ENCODE peak calls at places on chromosomes 7 and 10, in nine cellular contexts. A is left ventricle myocardium superior; Q is fibroblast of pulmonary artery; S is activated naive CD4-positive, alpha-beta T cell; V is AG08396; Y is pons; P is PC-3; H is NCI-H1092 treated with DMSO at 0.1 percent for 48 hours; T is neural crest cell. L is an unnamed sample.

GRCh38 chr10:71696635-71697326 is 22.8 kb downstream of the C10orf105 start:
- DNase-seq in H (peak), Q (peak), A (peak), P (peak), Y (no peak), S (peak), V (peak), T (peak), L (peak)

GRCh38 chr7:138477581-138477980 is 17.5 kb downstream of the TRIM24 start:
- DNase-seq in H (no peak), Q (no peak), T (no peak), S (no peak), A (no peak), V (no peak), P (no peak), Y (no peak), L (no peak)

GRCh38 chr7:4700577-4701235 is 18.6 kb downstream of the FOXK1 start:
- DNase-seq in A (no peak), H (no peak), P (no peak), Y (no peak), S (no peak), T (no peak), V (peak), Q (peak), L (peak)

GRCh38 chr7:149867762-149868637 is 5.8 kb upstream of the ATP6V0E2 start:
- DNase-seq in P (no peak), A (no peak), V (no peak), S (no peak), H (no peak), T (no peak), Q (no peak), Y (no peak), L (no peak)

GRCh38 chr10:31927597-31928530 is 767 bp downstream of the ARHGAP12 start:
- DNase-seq in S (peak), H (peak), V (peak), T (peak), Q (peak), P (peak), Y (peak), A (peak), L (peak)

GRCh38 chr10:47261121-47261520 is 38.9 kb upstream of the GDF10 start:
- DNase-seq in S (no peak), Q (no peak), Y (no peak), H (no peak), V (no peak), T (no peak), P (no peak), A (no peak), L (no peak)

GRCh38 chr7:17554341-17555015 is 256.0 kb downstream of the AHR start:
- DNase-seq in V (no peak), S (no peak), Q (no peak), T (no peak), A (no peak), H (no peak), P (no peak), Y (no peak), L (no peak)

GRCh38 chr10:122112021-122112616 is 123.2 kb downstream of the TACC2 start:
- DNase-seq in V (peak), S (no peak), A (no peak), T (no peak), Y (no peak), Q (peak), H (no peak), P (peak), L (peak)

GRCh38 chr7:137992042-137992737 is 9.7 kb downstream of the CREB3L2 start:
- DNase-seq in Y (no peak), Q (peak), H (no peak), A (no peak), S (no peak), V (no peak), T (no peak), P (no peak), L (peak)

GRCh38 chr10:21161647-21162046 is 264.5 kb upstream of the NEBL start:
- DNase-seq in P (no peak), Q (no peak), S (no peak), H (no peak), T (no peak), A (no peak), Y (no peak), V (no peak), L (no peak)

GRCh38 chr7:154777908-154778307 is 225.0 kb downstream of the PAXIP1 start:
- DNase-seq in T (no peak), S (no peak), Y (peak), P (no peak), A (no peak), H (no peak), Q (no peak), V (no peak), L (no peak)

GRCh38 chr7:100467638-100468373 is 3.7 kb upstream of the SPACDR start:
- DNase-seq in V (no peak), A (no peak), H (peak), P (no peak), T (no peak), Q (no peak), Y (peak), S (no peak), L (no peak)

GRCh38 chr10:21406595-21407218 is 118.8 kb downstream of the SKIDA1 start:
- DNase-seq in H (no peak), S (no peak), P (no peak), T (no peak), Y (no peak), Q (peak), A (no peak), V (peak), L (peak)

GRCh38 chr10:28734940-28735759 is 57.8 kb downstream of the BAMBI start:
- DNase-seq in A (no peak), V (peak), H (no peak), P (peak), S (no peak), Q (peak), T (no peak), Y (no peak), L (peak)

GRCh38 chr7:27678617-27679260 is 16.1 kb upstream of the HIBADH start:
- DNase-seq in Q (no peak), V (peak), A (no peak), H (no peak), T (no peak), S (no peak), P (peak), Y (no peak), L (no peak)

L was measured in fibroblast of villous mesenchyme.